ENCODE peak calls at places on chromosomes 7 and 10, in nine cellular contexts. One of them, this sample, is unnamed.

GRCh38 chr10:119191881-119192280 is 13.3 kb upstream of the PRDX3 start:
- DNase-seq in right lobe of liver: no peak
- DNase-seq in gastrocnemius medialis: no peak
- DNase-seq in GM12878: no peak
- DNase-seq in A549: no peak
- DNase-seq in ovary: no peak
- DNase-seq in Peyer's patch: no peak
- DNase-seq in body of pancreas: no peak
- DNase-seq in uterus: no peak
- DNase-seq in this sample: no peak

GRCh38 chr7:155844019-155844453 is 31.8 kb upstream of the SHH start:
- DNase-seq in right lobe of liver: no peak
- DNase-seq in gastrocnemius medialis: no peak
- DNase-seq in GM12878: no peak
- DNase-seq in A549: peak
- DNase-seq in ovary: no peak
- DNase-seq in Peyer's patch: peak
- DNase-seq in body of pancreas: peak
- DNase-seq in uterus: no peak
- DNase-seq in this sample: no peak

GRCh38 chr7:11713352-11713751 is 118.6 kb downstream of the THSD7A start:
- DNase-seq in right lobe of liver: no peak
- DNase-seq in gastrocnemius medialis: no peak
- DNase-seq in GM12878: no peak
- DNase-seq in A549: no peak
- DNase-seq in ovary: no peak
- DNase-seq in Peyer's patch: no peak
- DNase-seq in body of pancreas: no peak
- DNase-seq in uterus: no peak
- DNase-seq in this sample: no peak

GRCh38 chr10:98096316-98096715 is 38.1 kb upstream of the R3HCC1L start:
- DNase-seq in right lobe of liver: no peak
- DNase-seq in gastrocnemius medialis: no peak
- DNase-seq in GM12878: no peak
- DNase-seq in A549: no peak
- DNase-seq in ovary: no peak
- DNase-seq in Peyer's patch: no peak
- DNase-seq in body of pancreas: no peak
- DNase-seq in uterus: no peak
- DNase-seq in this sample: no peak

GRCh38 chr10:131178956-131179355 is 132.6 kb downstream of the TCERG1L start:
- DNase-seq in right lobe of liver: no peak
- DNase-seq in gastrocnemius medialis: no peak
- DNase-seq in GM12878: no peak
- DNase-seq in A549: no peak
- DNase-seq in ovary: no peak
- DNase-seq in Peyer's patch: peak
- DNase-seq in body of pancreas: peak
- DNase-seq in uterus: no peak
- DNase-seq in this sample: no peak

GRCh38 chr7:132160525-132161230 is 415.6 kb downstream of the PLXNA4 start:
- DNase-seq in right lobe of liver: no peak
- DNase-seq in gastrocnemius medialis: no peak
- DNase-seq in GM12878: no peak
- DNase-seq in A549: no peak
- DNase-seq in ovary: no peak
- DNase-seq in Peyer's patch: no peak
- DNase-seq in body of pancreas: no peak
- DNase-seq in uterus: no peak
- DNase-seq in this sample: no peak

GRCh38 chr7:26490631-26491624 is 199.3 kb downstream of the SNX10 start:
- DNase-seq in right lobe of liver: no peak
- DNase-seq in gastrocnemius medialis: peak
- DNase-seq in GM12878: no peak
- DNase-seq in A549: no peak
- DNase-seq in ovary: no peak
- DNase-seq in Peyer's patch: no peak
- DNase-seq in body of pancreas: no peak
- DNase-seq in uterus: no peak
- DNase-seq in this sample: no peak

GRCh38 chr7:95622001-95622549 is 25.8 kb upstream of the PDK4 start:
- DNase-seq in right lobe of liver: no peak
- DNase-seq in gastrocnemius medialis: no peak
- DNase-seq in GM12878: no peak
- DNase-seq in A549: no peak
- DNase-seq in ovary: no peak
- DNase-seq in Peyer's patch: no peak
- DNase-seq in body of pancreas: peak
- DNase-seq in uterus: no peak
- DNase-seq in this sample: no peak

GRCh38 chr10:132962623-132963429 is 20.5 kb upstream of the CFAP46 start:
- DNase-seq in right lobe of liver: no peak
- DNase-seq in gastrocnemius medialis: no peak
- DNase-seq in GM12878: no peak
- DNase-seq in A549: no peak
- DNase-seq in ovary: no peak
- DNase-seq in Peyer's patch: no peak
- DNase-seq in body of pancreas: no peak
- DNase-seq in uterus: no peak
- DNase-seq in this sample: no peak

GRCh38 chr10:80081801-80082750 is 3.6 kb downstream of the TMEM254 start:
- DNase-seq in right lobe of liver: no peak
- DNase-seq in gastrocnemius medialis: no peak
- DNase-seq in GM12878: no peak
- DNase-seq in A549: peak
- DNase-seq in ovary: no peak
- DNase-seq in Peyer's patch: no peak
- DNase-seq in body of pancreas: no peak
- DNase-seq in uterus: no peak
- DNase-seq in this sample: no peak

GRCh38 chr7:135557455-135558336 is at the start of gene NUP205:
- DNase-seq in right lobe of liver: peak
- DNase-seq in gastrocnemius medialis: peak
- DNase-seq in GM12878: peak
- DNase-seq in A549: peak
- DNase-seq in ovary: peak
- DNase-seq in Peyer's patch: peak
- DNase-seq in body of pancreas: peak
- DNase-seq in uterus: peak
- DNase-seq in this sample: peak

GRCh38 chr7:114921636-114922150 is at the start of gene MDFIC:
- DNase-seq in right lobe of liver: peak
- DNase-seq in gastrocnemius medialis: peak
- DNase-seq in GM12878: no peak
- DNase-seq in A549: peak
- DNase-seq in ovary: no peak
- DNase-seq in Peyer's patch: no peak
- DNase-seq in body of pancreas: peak
- DNase-seq in uterus: peak
- DNase-seq in this sample: no peak

GRCh38 chr7:79453558-79454324 is at the start of gene MAGI2:
- DNase-seq in right lobe of liver: peak
- DNase-seq in gastrocnemius medialis: peak
- DNase-seq in GM12878: no peak
- DNase-seq in A549: peak
- DNase-seq in ovary: peak
- DNase-seq in Peyer's patch: peak
- DNase-seq in body of pancreas: peak
- DNase-seq in uterus: peak
- DNase-seq in this sample: peak

GRCh38 chr7:97461596-97461995 is 270.3 kb upstream of the TAC1 start:
- DNase-seq in right lobe of liver: no peak
- DNase-seq in gastrocnemius medialis: no peak
- DNase-seq in GM12878: no peak
- DNase-seq in A549: no peak
- DNase-seq in ovary: no peak
- DNase-seq in Peyer's patch: no peak
- DNase-seq in body of pancreas: no peak
- DNase-seq in uterus: no peak
- DNase-seq in this sample: no peak

GRCh38 chr7:77402818-77403217 is 13.3 kb downstream of the GSAP start:
- DNase-seq in right lobe of liver: no peak
- DNase-seq in gastrocnemius medialis: no peak
- DNase-seq in GM12878: no peak
- DNase-seq in A549: no peak
- DNase-seq in ovary: no peak
- DNase-seq in Peyer's patch: no peak
- DNase-seq in body of pancreas: no peak
- DNase-seq in uterus: no peak
- DNase-seq in this sample: no peak

GRCh38 chr7:42406358-42406757 is 169.3 kb upstream of the GLI3 start:
- DNase-seq in right lobe of liver: no peak
- DNase-seq in gastrocnemius medialis: no peak
- DNase-seq in GM12878: no peak
- DNase-seq in A549: no peak
- DNase-seq in ovary: no peak
- DNase-seq in Peyer's patch: no peak
- DNase-seq in body of pancreas: no peak
- DNase-seq in uterus: no peak
- DNase-seq in this sample: no peak

GRCh38 chr10:5876181-5876768 is 13.4 kb downstream of the ANKRD16 start:
- DNase-seq in right lobe of liver: no peak
- DNase-seq in gastrocnemius medialis: peak
- DNase-seq in GM12878: no peak
- DNase-seq in A549: no peak
- DNase-seq in ovary: no peak
- DNase-seq in Peyer's patch: no peak
- DNase-seq in body of pancreas: no peak
- DNase-seq in uterus: no peak
- DNase-seq in this sample: no peak

GRCh38 chr7:143901360-143901709 is 641 bp downstream of the TCAF1 start:
- DNase-seq in right lobe of liver: peak
- DNase-seq in gastrocnemius medialis: peak
- DNase-seq in GM12878: no peak
- DNase-seq in A549: no peak
- DNase-seq in ovary: peak
- DNase-seq in Peyer's patch: no peak
- DNase-seq in body of pancreas: peak
- DNase-seq in uterus: peak
- DNase-seq in this sample: peak

GRCh38 chr7:155862516-155863257 is 50.4 kb upstream of the SHH start:
- DNase-seq in right lobe of liver: no peak
- DNase-seq in gastrocnemius medialis: no peak
- DNase-seq in GM12878: no peak
- DNase-seq in A549: peak
- DNase-seq in ovary: no peak
- DNase-seq in Peyer's patch: no peak
- DNase-seq in body of pancreas: no peak
- DNase-seq in uterus: no peak
- DNase-seq in this sample: no peak

GRCh38 chr10:125146791-125147604 is 13.4 kb downstream of the CTBP2 start:
- DNase-seq in right lobe of liver: no peak
- DNase-seq in gastrocnemius medialis: peak
- DNase-seq in GM12878: no peak
- DNase-seq in A549: peak
- DNase-seq in ovary: no peak
- DNase-seq in Peyer's patch: no peak
- DNase-seq in body of pancreas: peak
- DNase-seq in uterus: no peak
- DNase-seq in this sample: no peak

GRCh38 chr7:52831321-52831720 is 204.1 kb upstream of the POM121L12 start:
- DNase-seq in right lobe of liver: no peak
- DNase-seq in gastrocnemius medialis: no peak
- DNase-seq in GM12878: no peak
- DNase-seq in A549: no peak
- DNase-seq in ovary: no peak
- DNase-seq in Peyer's patch: no peak
- DNase-seq in body of pancreas: no peak
- DNase-seq in uterus: no peak
- DNase-seq in this sample: no peak
- H3K4me3 ChIP-seq in right lobe of liver: no peak
- H3K4me3 ChIP-seq in gastrocnemius medialis: no peak
- H3K4me3 ChIP-seq in GM12878: no peak
- H3K4me3 ChIP-seq in A549: no peak
- H3K4me3 ChIP-seq in ovary: no peak
- H3K4me3 ChIP-seq in Peyer's patch: no peak
- H3K4me3 ChIP-seq in body of pancreas: no peak
- H3K4me3 ChIP-seq in uterus: no peak
- H3K4me3 ChIP-seq in this sample: no peak

DNA sequence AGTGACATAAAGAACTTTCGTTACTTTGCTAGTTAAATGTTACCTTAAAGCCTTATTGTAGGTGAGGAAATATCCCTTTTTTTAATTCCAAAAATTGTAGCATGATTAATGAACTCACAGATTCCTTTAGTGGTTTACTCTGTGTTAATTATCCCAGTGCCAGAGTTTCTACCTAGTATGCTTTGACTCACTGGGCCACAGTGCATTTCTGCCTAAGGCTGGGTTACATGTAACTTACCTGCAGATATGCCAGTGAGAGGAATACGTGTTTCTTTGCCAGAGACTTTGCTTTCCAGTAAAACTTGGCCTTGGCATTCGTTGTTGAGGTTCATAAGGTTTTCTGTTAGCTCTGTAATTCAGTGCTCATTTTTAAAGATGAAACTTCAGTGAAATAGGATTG is 380.8 kb upstream of the LRGUK start:
- DNase-seq in right lobe of liver: no peak
- DNase-seq in gastrocnemius medialis: no peak
- DNase-seq in GM12878: no peak
- DNase-seq in A549: no peak
- DNase-seq in ovary: no peak
- DNase-seq in Peyer's patch: no peak
- DNase-seq in body of pancreas: peak
- DNase-seq in uterus: no peak
- DNase-seq in this sample: no peak
- H3K27ac ChIP-seq in right lobe of liver: no peak
- H3K27ac ChIP-seq in gastrocnemius medialis: no peak
- H3K27ac ChIP-seq in GM12878: no peak
- H3K27ac ChIP-seq in A549: no peak
- H3K27ac ChIP-seq in ovary: no peak
- H3K27ac ChIP-seq in Peyer's patch: no peak
- H3K27ac ChIP-seq in body of pancreas: peak
- H3K27ac ChIP-seq in uterus: no peak
- H3K27ac ChIP-seq in this sample: no peak

DNA sequence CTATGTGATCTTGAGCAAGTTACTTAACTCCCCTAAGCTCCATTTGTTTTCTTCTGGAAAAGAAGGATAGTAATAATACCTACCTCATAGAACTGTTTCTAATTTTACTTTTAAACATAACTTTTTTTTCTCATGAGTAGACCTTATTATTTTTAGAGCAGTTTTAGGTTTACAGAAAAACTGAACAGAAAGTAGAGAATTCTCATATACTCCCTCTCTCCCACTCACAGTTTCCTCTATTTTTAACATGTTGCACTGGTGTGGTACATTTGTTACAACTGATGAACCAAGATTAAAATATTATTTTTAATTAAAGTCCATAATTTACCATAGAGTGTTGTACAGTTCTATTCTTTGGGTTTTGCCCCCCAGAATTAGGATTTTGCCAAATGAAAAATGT is 221.3 kb upstream of the CSTF2T start:
- DNase-seq in right lobe of liver: no peak
- DNase-seq in gastrocnemius medialis: no peak
- DNase-seq in GM12878: no peak
- DNase-seq in A549: no peak
- DNase-seq in ovary: no peak
- DNase-seq in Peyer's patch: no peak
- DNase-seq in body of pancreas: no peak
- DNase-seq in uterus: no peak
- DNase-seq in this sample: no peak
- TF ChIP-seq POLR2A in right lobe of liver: no peak
- TF ChIP-seq POLR2A in gastrocnemius medialis: no peak
- TF ChIP-seq POLR2A in GM12878: no peak
- TF ChIP-seq POLR2A in A549: no peak
- TF ChIP-seq POLR2A in ovary: no peak
- TF ChIP-seq POLR2A in Peyer's patch: no peak
- TF ChIP-seq POLR2A in body of pancreas: no peak
- TF ChIP-seq POLR2A in uterus: no peak
- TF ChIP-seq POLR2A in this sample: no peak

GRCh38 chr7:157009778-157010587 is 480 bp downstream of the MNX1 start:
- DNase-seq in right lobe of liver: no peak
- DNase-seq in gastrocnemius medialis: no peak
- DNase-seq in GM12878: no peak
- DNase-seq in A549: no peak
- DNase-seq in ovary: no peak
- DNase-seq in Peyer's patch: no peak
- DNase-seq in body of pancreas: no peak
- DNase-seq in uterus: no peak
- DNase-seq in this sample: no peak
- H3K4me3 ChIP-seq in right lobe of liver: no peak
- H3K4me3 ChIP-seq in gastrocnemius medialis: peak
- H3K4me3 ChIP-seq in GM12878: peak
- H3K4me3 ChIP-seq in A549: peak
- H3K4me3 ChIP-seq in ovary: peak
- H3K4me3 ChIP-seq in Peyer's patch: peak
- H3K4me3 ChIP-seq in body of pancreas: peak
- H3K4me3 ChIP-seq in uterus: peak
- H3K4me3 ChIP-seq in this sample: peak

This sample was measured in heart left ventricle.